ENCODE peak calls at places on chromosomes 3 and 15, in four cellular contexts. One of them, this sample, is unnamed.

GRCh38 chr3:125140817-125141595 is 71.5 kb downstream of the SLC12A8 start:
- DNase-seq in COLO829: no peak
- DNase-seq in lung: no peak
- DNase-seq in activated CD8-positive, alpha-beta memory T cell treated with anti-CD3 and anti-CD28 coated beads, Interleukin-2, amount 10 ng/mL, durations not matched to agents 7 days and 5 days: no peak
- DNase-seq in this sample: no peak

GRCh38 chr3:67692621-67693020 is 38.2 kb upstream of the SUCLG2 start:
- DNase-seq in COLO829: no peak
- DNase-seq in lung: no peak
- DNase-seq in activated CD8-positive, alpha-beta memory T cell treated with anti-CD3 and anti-CD28 coated beads, Interleukin-2, amount 10 ng/mL, durations not matched to agents 7 days and 5 days: no peak
- DNase-seq in this sample: no peak

GRCh38 chr15:98905981-98906711 is 101.4 kb downstream of the PGPEP1L start:
- DNase-seq in COLO829: peak
- DNase-seq in lung: no peak
- DNase-seq in activated CD8-positive, alpha-beta memory T cell treated with anti-CD3 and anti-CD28 coated beads, Interleukin-2, amount 10 ng/mL, durations not matched to agents 7 days and 5 days: no peak
- DNase-seq in this sample: no peak

GRCh38 chr3:57803647-57804081 is 47.6 kb downstream of the SLMAP start:
- DNase-seq in COLO829: peak
- DNase-seq in lung: peak
- DNase-seq in activated CD8-positive, alpha-beta memory T cell treated with anti-CD3 and anti-CD28 coated beads, Interleukin-2, amount 10 ng/mL, durations not matched to agents 7 days and 5 days: no peak
- DNase-seq in this sample: peak

GRCh38 chr3:50573566-50574279 is 4.4 kb downstream of the HEMK1 start:
- DNase-seq in COLO829: no peak
- DNase-seq in lung: peak
- DNase-seq in activated CD8-positive, alpha-beta memory T cell treated with anti-CD3 and anti-CD28 coated beads, Interleukin-2, amount 10 ng/mL, durations not matched to agents 7 days and 5 days: peak
- DNase-seq in this sample: no peak

GRCh38 chr3:175208316-175208715 is 349.2 kb downstream of the NAALADL2 start:
- DNase-seq in COLO829: peak
- DNase-seq in lung: no peak
- DNase-seq in activated CD8-positive, alpha-beta memory T cell treated with anti-CD3 and anti-CD28 coated beads, Interleukin-2, amount 10 ng/mL, durations not matched to agents 7 days and 5 days: no peak
- DNase-seq in this sample: peak

GRCh38 chr3:127081001-127081720 is 98.2 kb downstream of the PLXNA1 start:
- DNase-seq in COLO829: no peak
- DNase-seq in lung: no peak
- DNase-seq in activated CD8-positive, alpha-beta memory T cell treated with anti-CD3 and anti-CD28 coated beads, Interleukin-2, amount 10 ng/mL, durations not matched to agents 7 days and 5 days: no peak
- DNase-seq in this sample: no peak

GRCh38 chr15:42220216-42220615 is 12.1 kb upstream of the VPS39 start:
- DNase-seq in COLO829: no peak
- DNase-seq in lung: no peak
- DNase-seq in activated CD8-positive, alpha-beta memory T cell treated with anti-CD3 and anti-CD28 coated beads, Interleukin-2, amount 10 ng/mL, durations not matched to agents 7 days and 5 days: no peak
- DNase-seq in this sample: no peak

GRCh38 chr3:123610331-123610730 is 25.5 kb upstream of the HACD2 start:
- DNase-seq in COLO829: no peak
- DNase-seq in lung: no peak
- DNase-seq in activated CD8-positive, alpha-beta memory T cell treated with anti-CD3 and anti-CD28 coated beads, Interleukin-2, amount 10 ng/mL, durations not matched to agents 7 days and 5 days: no peak
- DNase-seq in this sample: no peak

GRCh38 chr3:15858547-15859506 is 61.0 kb upstream of the ANKRD28 start:
- DNase-seq in COLO829: no peak
- DNase-seq in lung: peak
- DNase-seq in activated CD8-positive, alpha-beta memory T cell treated with anti-CD3 and anti-CD28 coated beads, Interleukin-2, amount 10 ng/mL, durations not matched to agents 7 days and 5 days: peak
- DNase-seq in this sample: no peak

GRCh38 chr3:110929811-110930210 is 141.8 kb upstream of the NECTIN3 start:
- DNase-seq in COLO829: no peak
- DNase-seq in lung: no peak
- DNase-seq in activated CD8-positive, alpha-beta memory T cell treated with anti-CD3 and anti-CD28 coated beads, Interleukin-2, amount 10 ng/mL, durations not matched to agents 7 days and 5 days: no peak
- DNase-seq in this sample: no peak

GRCh38 chr3:64072111-64072510 is 48.8 kb upstream of the PSMD6 start:
- DNase-seq in COLO829: no peak
- DNase-seq in lung: no peak
- DNase-seq in activated CD8-positive, alpha-beta memory T cell treated with anti-CD3 and anti-CD28 coated beads, Interleukin-2, amount 10 ng/mL, durations not matched to agents 7 days and 5 days: no peak
- DNase-seq in this sample: no peak

GRCh38 chr3:109023656-109024254 is 70.1 kb upstream of the GUCA1C start:
- DNase-seq in COLO829: peak
- DNase-seq in lung: no peak
- DNase-seq in activated CD8-positive, alpha-beta memory T cell treated with anti-CD3 and anti-CD28 coated beads, Interleukin-2, amount 10 ng/mL, durations not matched to agents 7 days and 5 days: peak
- DNase-seq in this sample: peak

GRCh38 chr15:49423021-49423420 is at the start of gene FGF7:
- DNase-seq in COLO829: peak
- DNase-seq in lung: no peak
- DNase-seq in activated CD8-positive, alpha-beta memory T cell treated with anti-CD3 and anti-CD28 coated beads, Interleukin-2, amount 10 ng/mL, durations not matched to agents 7 days and 5 days: no peak
- DNase-seq in this sample: no peak

GRCh38 chr3:123618768-123619484 is 34.1 kb upstream of the HACD2 start:
- DNase-seq in COLO829: peak
- DNase-seq in lung: peak
- DNase-seq in activated CD8-positive, alpha-beta memory T cell treated with anti-CD3 and anti-CD28 coated beads, Interleukin-2, amount 10 ng/mL, durations not matched to agents 7 days and 5 days: no peak
- DNase-seq in this sample: peak

GRCh38 chr15:55164284-55164683 is 32.5 kb downstream of the RSL24D1 start:
- DNase-seq in COLO829: no peak
- DNase-seq in lung: no peak
- DNase-seq in activated CD8-positive, alpha-beta memory T cell treated with anti-CD3 and anti-CD28 coated beads, Interleukin-2, amount 10 ng/mL, durations not matched to agents 7 days and 5 days: no peak
- DNase-seq in this sample: no peak

This sample was measured in foreskin melanocyte.